ENCODE peak calls at places on chromosome 17, in six cellular contexts. N is nephron progenitor cell, G is ascending aorta, D is lower leg skin, R is GM10248, S is neural crest cell. W is an unnamed sample.

GRCh38 chr17:16419929-16420271 is 4.5 kb downstream of the TRPV2 start:
- DNase-seq in D (no peak), S (no peak), G (no peak), N (no peak), R (no peak), W (no peak)

GRCh38 chr17:20087538-20088250 is 78.5 kb downstream of the SPECC1 start:
- DNase-seq in G (no peak), N (no peak), S (no peak), D (no peak), R (no peak), W (no peak)

GRCh38 chr17:15261063-15261817 is 3.9 kb downstream of the PMP22 start:
- DNase-seq in N (peak; percentile 62), G (peak; percentile 83), D (no peak), S (peak; percentile 47), R (no peak), W (peak; percentile 60)

GRCh38 chr17:4623249-4623648 is 18.2 kb downstream of the ALOX15 start:
- DNase-seq in S (no peak), R (no peak), D (no peak), N (no peak), G (no peak), W (no peak)

GRCh38 chr17:80307994-80308671 is 47.5 kb downstream of the RNF213 start:
- DNase-seq in R (no peak), S (no peak), N (no peak), G (no peak), D (no peak), W (no peak)

GRCh38 chr17:31274252-31274651 is 22.8 kb downstream of the OMG start:
- DNase-seq in S (no peak), N (no peak), G (no peak), D (peak; percentile 27), R (no peak), W (no peak)

GRCh38 chr17:47945529-47946508 is 4.4 kb downstream of the PNPO start:
- DNase-seq in R (no peak), S (no peak), D (no peak), G (no peak), N (no peak), W (no peak)

GRCh38 chr17:82217530-82218204 is 5.0 kb upstream of the CCDC57 start:
- DNase-seq in R (no peak), N (no peak), S (no peak), D (no peak), G (peak; percentile 91), W (peak; percentile 85)

GRCh38 chr17:49592263-49592662 is 16.6 kb downstream of the NXPH3 start:
- DNase-seq in R (no peak), S (no peak), N (no peak), D (no peak), G (no peak), W (no peak)

GRCh38 chr17:79019631-79020584 is 4.1 kb upstream of the C1QTNF1 start:
- DNase-seq in N (no peak), D (peak; percentile 73), S (no peak), R (no peak), G (peak; percentile 93), W (peak; percentile 70)

GRCh38 chr17:28988475-28988874 is 17.4 kb downstream of the SEZ6 start:
- DNase-seq in N (no peak), D (no peak), G (no peak), R (no peak), S (no peak), W (no peak)

GRCh38 chr17:51673066-51673465 is 412.7 kb downstream of the UTP18 start:
- DNase-seq in D (no peak), G (no peak), N (no peak), S (no peak), R (no peak), W (no peak)

GRCh38 chr17:74350486-74350885 is 11.2 kb downstream of the BTBD17 start:
- DNase-seq in N (no peak), R (no peak), G (no peak), S (no peak), D (no peak), W (no peak)

GRCh38 chr17:59688008-59688407 is 19.2 kb downstream of the PTRH2 start:
- DNase-seq in N (no peak), G (no peak), R (no peak), S (no peak), D (no peak), W (no peak)

DNA sequence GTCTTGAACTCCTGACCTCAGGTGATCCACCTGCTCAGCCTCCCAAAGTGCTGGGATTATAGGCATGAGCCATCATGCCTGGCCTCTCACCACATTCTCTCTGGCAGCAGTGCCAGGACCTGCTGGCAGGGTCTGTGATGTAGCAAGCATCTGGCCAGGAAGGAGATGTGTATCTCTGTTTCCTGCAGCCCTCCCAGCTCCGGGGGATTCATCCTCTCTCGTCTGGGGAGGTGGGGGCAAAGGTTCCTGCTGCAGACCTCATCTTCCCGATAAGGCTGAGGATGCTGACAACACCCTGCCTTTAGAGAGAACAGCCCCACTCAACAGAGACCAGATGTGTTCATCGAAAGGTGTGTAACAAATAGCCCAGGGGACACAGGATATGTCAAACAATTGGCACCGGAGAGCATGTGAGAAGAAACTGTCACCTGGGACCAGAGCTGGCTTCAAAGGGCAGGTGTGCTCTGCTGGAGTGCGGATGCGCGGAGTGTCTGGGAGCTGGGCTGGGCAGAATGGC is 54.8 kb upstream of the SEC14L1 start:
- DNase-seq in G (no peak), N (no peak), D (no peak), S (no peak), R (no peak), W (no peak)
- TF ChIP-seq CTCF in G (no peak), N (no peak), D (no peak), S (no peak), R (no peak), W (no peak)

GRCh38 chr17:71959129-71959528 is 161.7 kb upstream of the SOX9 start:
- DNase-seq in S (no peak), N (no peak), G (no peak), R (no peak), D (no peak), W (no peak)
- TF ChIP-seq CTCF in S (peak; percentile 58), N (peak; percentile 25), G (peak; percentile 6), R (no peak), D (no peak), W (peak; percentile 70)

GRCh38 chr17:57084802-57085447 is at the start of gene AKAP1:
- DNase-seq in R (peak; percentile 99), D (peak; percentile 92), S (peak; percentile 91), N (peak; percentile 96), G (peak; percentile 97), W (peak; percentile 91)
- TF ChIP-seq CTCF in R (peak; percentile 53), D (no peak), S (peak; percentile 27), N (no peak), G (peak; percentile 18), W (peak; percentile 34)

GRCh38 chr17:76271669-76272540 is 6.8 kb downstream of the UBALD2 start:
- DNase-seq in D (no peak), N (no peak), S (no peak), R (peak; percentile 87), G (no peak), W (no peak)
- TF ChIP-seq CTCF in D (no peak), N (no peak), S (no peak), R (peak; percentile 13), G (no peak), W (no peak)

GRCh38 chr17:38815576-38816193 is 9.4 kb downstream of the CWC25 start:
- DNase-seq in R (no peak), N (no peak), S (no peak), G (no peak), D (no peak), W (peak; percentile 65)
- TF ChIP-seq CTCF in R (peak; percentile 7), N (no peak), S (peak; percentile 39), G (peak; percentile 13), D (no peak), W (peak; percentile 70)

GRCh38 chr17:68860941-68861340 is 94.3 kb downstream of the ABCA8 start:
- DNase-seq in R (no peak), G (no peak), S (no peak), D (no peak), N (no peak), W (no peak)
- TF ChIP-seq CTCF in R (no peak), G (no peak), S (no peak), D (no peak), N (no peak), W (no peak)

GRCh38 chr17:42118545-42118944 is 2.6 kb downstream of the KAT2A start:
- DNase-seq in R (peak; percentile 55), D (no peak), S (no peak), N (no peak), G (no peak), W (no peak)

GRCh38 chr17:42119301-42119700 is 1.9 kb downstream of the KAT2A start:
- DNase-seq in N (no peak), G (no peak), R (no peak), D (no peak), S (no peak), W (no peak)

GRCh38 chr17:42117397-42118125 is 3.6 kb downstream of the KAT2A start:
- DNase-seq in N (no peak), R (no peak), S (no peak), G (no peak), D (no peak), W (no peak)

GRCh38 chr17:42116705-42117396 is 4.3 kb downstream of the KAT2A start:
- DNase-seq in S (peak; percentile 77), D (peak; percentile 84), G (peak; percentile 92), R (peak; percentile 83), N (peak; percentile 79), W (peak; percentile 65)

DNA sequence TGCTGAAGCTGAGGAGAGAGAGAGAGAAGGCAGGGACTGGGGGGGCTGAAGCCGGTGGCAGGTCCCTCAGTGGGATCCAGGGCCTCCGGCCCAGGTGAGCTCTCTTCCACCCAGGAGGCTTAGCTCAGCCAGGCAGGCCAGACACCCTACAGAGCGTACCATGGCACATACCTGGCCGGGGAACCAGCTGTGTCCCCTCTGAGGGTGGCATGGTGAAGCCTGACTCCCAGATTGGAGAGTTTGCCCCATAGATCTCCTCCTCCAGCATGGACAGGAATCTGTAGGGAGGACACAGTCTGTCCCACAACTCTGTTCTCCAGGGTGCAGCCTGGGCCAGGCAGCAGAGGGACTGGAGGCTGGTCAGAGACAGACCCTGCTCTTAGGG is 3.0 kb downstream of the KAT2A start:
- DNase-seq in D (no peak), R (no peak), S (no peak), N (no peak), G (no peak), W (no peak)
- TF ChIP-seq CTCF in D (no peak), R (no peak), S (no peak), N (no peak), G (no peak), W (no peak)

DNA sequence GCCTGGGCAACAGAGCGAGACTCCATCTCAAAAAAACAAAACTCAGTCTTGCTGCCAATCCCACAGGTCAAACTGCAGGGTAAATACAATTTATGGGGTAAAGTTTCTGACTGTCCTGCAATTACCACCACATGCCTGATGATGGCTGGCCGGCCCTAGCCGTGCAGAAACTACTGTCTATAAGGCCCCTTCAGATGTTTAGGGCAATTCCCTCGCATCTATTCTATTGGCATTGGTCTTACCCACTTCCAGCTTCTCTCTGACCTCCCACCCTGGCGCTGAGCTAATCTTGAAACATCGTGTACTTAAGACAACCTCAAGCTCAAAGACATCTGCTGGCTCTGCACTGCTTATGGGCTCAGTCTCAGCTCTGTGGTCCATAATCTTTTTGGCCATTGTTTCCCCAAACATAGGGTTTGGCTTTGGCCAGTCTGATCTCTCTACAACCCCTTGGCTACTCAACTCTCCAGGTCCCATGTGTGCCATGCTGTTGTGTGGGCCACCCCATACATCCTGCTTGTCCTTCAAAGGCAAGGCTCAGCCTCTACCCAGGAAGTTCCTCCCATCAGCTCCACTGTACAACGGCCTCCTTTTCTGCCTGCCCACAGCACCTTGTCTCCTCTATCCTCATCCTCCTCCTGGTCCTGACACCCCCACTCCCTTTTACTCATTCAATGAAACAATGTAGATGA is 16.6 kb downstream of the MAP3K14 start:
- DNase-seq in S (no peak), N (no peak), R (no peak), D (no peak), G (no peak), W (no peak)
- TF ChIP-seq CTCF in S (no peak), N (no peak), R (no peak), D (no peak), G (no peak), W (no peak)